ENCODE peak calls at places on chromosomes 3 and 15, in six cellular contexts. One of them, this sample, is unnamed.

GRCh38 chr3:194998948-194999347 is 272.0 kb downstream of the XXYLT1 start:
- DNase-seq in T-helper 2 cell: no peak
- DNase-seq in thyroid gland: no peak
- DNase-seq in activated T-helper 9 cell treated with anti-CD3 and anti-CD28 coated beads, Interleukin-2, amount 50 U/mL, for 16 hours: no peak
- DNase-seq in pancreas: peak
- DNase-seq in activated T-helper 1 cell treated with anti-CD3 and anti-CD28 coated beads, Interleukin-2, amount 50 U/mL, for 16 hours: no peak
- DNase-seq in this sample: no peak

GRCh38 chr3:99505646-99506269 is 132.6 kb upstream of the COL8A1 start:
- DNase-seq in activated T-helper 9 cell treated with anti-CD3 and anti-CD28 coated beads, Interleukin-2, amount 50 U/mL, for 16 hours: no peak
- DNase-seq in T-helper 2 cell: no peak
- DNase-seq in thyroid gland: peak
- DNase-seq in activated T-helper 1 cell treated with anti-CD3 and anti-CD28 coated beads, Interleukin-2, amount 50 U/mL, for 16 hours: no peak
- DNase-seq in pancreas: no peak
- DNase-seq in this sample: peak

GRCh38 chr15:69608661-69609060 is 156.0 kb downstream of the RPLP1 start:
- DNase-seq in pancreas: no peak
- DNase-seq in activated T-helper 1 cell treated with anti-CD3 and anti-CD28 coated beads, Interleukin-2, amount 50 U/mL, for 16 hours: no peak
- DNase-seq in T-helper 2 cell: no peak
- DNase-seq in activated T-helper 9 cell treated with anti-CD3 and anti-CD28 coated beads, Interleukin-2, amount 50 U/mL, for 16 hours: no peak
- DNase-seq in thyroid gland: no peak
- DNase-seq in this sample: no peak

GRCh38 chr3:52319921-52320595 is 3.9 kb downstream of the DNAH1 start:
- DNase-seq in thyroid gland: no peak
- DNase-seq in T-helper 2 cell: no peak
- DNase-seq in activated T-helper 9 cell treated with anti-CD3 and anti-CD28 coated beads, Interleukin-2, amount 50 U/mL, for 16 hours: no peak
- DNase-seq in pancreas: no peak
- DNase-seq in activated T-helper 1 cell treated with anti-CD3 and anti-CD28 coated beads, Interleukin-2, amount 50 U/mL, for 16 hours: no peak
- DNase-seq in this sample: no peak

GRCh38 chr15:86591994-86592746 is 512.5 kb downstream of the AGBL1 start:
- DNase-seq in pancreas: no peak
- DNase-seq in activated T-helper 9 cell treated with anti-CD3 and anti-CD28 coated beads, Interleukin-2, amount 50 U/mL, for 16 hours: no peak
- DNase-seq in T-helper 2 cell: no peak
- DNase-seq in activated T-helper 1 cell treated with anti-CD3 and anti-CD28 coated beads, Interleukin-2, amount 50 U/mL, for 16 hours: no peak
- DNase-seq in thyroid gland: peak
- DNase-seq in this sample: peak

GRCh38 chr3:67605377-67605776 is 49.0 kb downstream of the SUCLG2 start:
- DNase-seq in T-helper 2 cell: no peak
- DNase-seq in pancreas: no peak
- DNase-seq in activated T-helper 1 cell treated with anti-CD3 and anti-CD28 coated beads, Interleukin-2, amount 50 U/mL, for 16 hours: no peak
- DNase-seq in activated T-helper 9 cell treated with anti-CD3 and anti-CD28 coated beads, Interleukin-2, amount 50 U/mL, for 16 hours: no peak
- DNase-seq in thyroid gland: no peak
- DNase-seq in this sample: no peak

GRCh38 chr15:42919794-42920280 is 741 bp downstream of the TTBK2 start:
- DNase-seq in T-helper 2 cell: no peak
- DNase-seq in activated T-helper 1 cell treated with anti-CD3 and anti-CD28 coated beads, Interleukin-2, amount 50 U/mL, for 16 hours: no peak
- DNase-seq in activated T-helper 9 cell treated with anti-CD3 and anti-CD28 coated beads, Interleukin-2, amount 50 U/mL, for 16 hours: peak
- DNase-seq in pancreas: no peak
- DNase-seq in thyroid gland: no peak
- DNase-seq in this sample: no peak

GRCh38 chr3:1326546-1326945 is 233.7 kb downstream of the CNTN6 start:
- DNase-seq in thyroid gland: no peak
- DNase-seq in T-helper 2 cell: no peak
- DNase-seq in pancreas: no peak
- DNase-seq in activated T-helper 1 cell treated with anti-CD3 and anti-CD28 coated beads, Interleukin-2, amount 50 U/mL, for 16 hours: no peak
- DNase-seq in activated T-helper 9 cell treated with anti-CD3 and anti-CD28 coated beads, Interleukin-2, amount 50 U/mL, for 16 hours: no peak
- DNase-seq in this sample: no peak

GRCh38 chr3:46353639-46354410 is at the start of gene CCR2:
- DNase-seq in thyroid gland: no peak
- DNase-seq in activated T-helper 1 cell treated with anti-CD3 and anti-CD28 coated beads, Interleukin-2, amount 50 U/mL, for 16 hours: no peak
- DNase-seq in pancreas: no peak
- DNase-seq in activated T-helper 9 cell treated with anti-CD3 and anti-CD28 coated beads, Interleukin-2, amount 50 U/mL, for 16 hours: no peak
- DNase-seq in T-helper 2 cell: no peak
- DNase-seq in this sample: no peak

GRCh38 chr3:37907906-37908305 is 46.2 kb downstream of the CTDSPL start:
- DNase-seq in pancreas: no peak
- DNase-seq in thyroid gland: no peak
- DNase-seq in T-helper 2 cell: no peak
- DNase-seq in activated T-helper 9 cell treated with anti-CD3 and anti-CD28 coated beads, Interleukin-2, amount 50 U/mL, for 16 hours: no peak
- DNase-seq in activated T-helper 1 cell treated with anti-CD3 and anti-CD28 coated beads, Interleukin-2, amount 50 U/mL, for 16 hours: no peak
- DNase-seq in this sample: no peak

GRCh38 chr3:167913218-167913902 is 177.8 kb downstream of the SERPINI1 start:
- DNase-seq in thyroid gland: no peak
- DNase-seq in pancreas: no peak
- DNase-seq in activated T-helper 1 cell treated with anti-CD3 and anti-CD28 coated beads, Interleukin-2, amount 50 U/mL, for 16 hours: no peak
- DNase-seq in T-helper 2 cell: no peak
- DNase-seq in activated T-helper 9 cell treated with anti-CD3 and anti-CD28 coated beads, Interleukin-2, amount 50 U/mL, for 16 hours: no peak
- DNase-seq in this sample: no peak

GRCh38 chr3:44865272-44866005 is 3.7 kb downstream of the TMEM42 start:
- DNase-seq in thyroid gland: no peak
- DNase-seq in T-helper 2 cell: no peak
- DNase-seq in activated T-helper 9 cell treated with anti-CD3 and anti-CD28 coated beads, Interleukin-2, amount 50 U/mL, for 16 hours: no peak
- DNase-seq in activated T-helper 1 cell treated with anti-CD3 and anti-CD28 coated beads, Interleukin-2, amount 50 U/mL, for 16 hours: no peak
- DNase-seq in pancreas: no peak
- DNase-seq in this sample: no peak

GRCh38 chr3:48656061-48656840 is 6.4 kb downstream of the CELSR3 start:
- DNase-seq in T-helper 2 cell: peak
- DNase-seq in thyroid gland: peak
- DNase-seq in activated T-helper 9 cell treated with anti-CD3 and anti-CD28 coated beads, Interleukin-2, amount 50 U/mL, for 16 hours: peak
- DNase-seq in pancreas: peak
- DNase-seq in activated T-helper 1 cell treated with anti-CD3 and anti-CD28 coated beads, Interleukin-2, amount 50 U/mL, for 16 hours: peak
- DNase-seq in this sample: peak

GRCh38 chr3:121624147-121624852 is 31.1 kb downstream of the FBXO40 start:
- DNase-seq in pancreas: no peak
- DNase-seq in thyroid gland: no peak
- DNase-seq in T-helper 2 cell: no peak
- DNase-seq in activated T-helper 1 cell treated with anti-CD3 and anti-CD28 coated beads, Interleukin-2, amount 50 U/mL, for 16 hours: no peak
- DNase-seq in activated T-helper 9 cell treated with anti-CD3 and anti-CD28 coated beads, Interleukin-2, amount 50 U/mL, for 16 hours: no peak
- DNase-seq in this sample: no peak

GRCh38 chr15:89781055-89781454 is 4.9 kb downstream of the MESP2 start:
- DNase-seq in activated T-helper 9 cell treated with anti-CD3 and anti-CD28 coated beads, Interleukin-2, amount 50 U/mL, for 16 hours: no peak
- DNase-seq in pancreas: no peak
- DNase-seq in T-helper 2 cell: no peak
- DNase-seq in activated T-helper 1 cell treated with anti-CD3 and anti-CD28 coated beads, Interleukin-2, amount 50 U/mL, for 16 hours: no peak
- DNase-seq in thyroid gland: no peak
- DNase-seq in this sample: no peak

GRCh38 chr15:90870354-90871096 is 2.1 kb downstream of the FURIN start:
- DNase-seq in activated T-helper 1 cell treated with anti-CD3 and anti-CD28 coated beads, Interleukin-2, amount 50 U/mL, for 16 hours: no peak
- DNase-seq in pancreas: no peak
- DNase-seq in activated T-helper 9 cell treated with anti-CD3 and anti-CD28 coated beads, Interleukin-2, amount 50 U/mL, for 16 hours: no peak
- DNase-seq in T-helper 2 cell: no peak
- DNase-seq in thyroid gland: peak
- DNase-seq in this sample: no peak

GRCh38 chr3:157856078-157856939 is 249.9 kb downstream of the SHOX2 start:
- DNase-seq in thyroid gland: no peak
- DNase-seq in activated T-helper 1 cell treated with anti-CD3 and anti-CD28 coated beads, Interleukin-2, amount 50 U/mL, for 16 hours: no peak
- DNase-seq in T-helper 2 cell: no peak
- DNase-seq in activated T-helper 9 cell treated with anti-CD3 and anti-CD28 coated beads, Interleukin-2, amount 50 U/mL, for 16 hours: no peak
- DNase-seq in pancreas: no peak
- DNase-seq in this sample: no peak

GRCh38 chr15:74723754-74724334 is 1.5 kb downstream of the CYP1A1 start:
- DNase-seq in thyroid gland: no peak
- DNase-seq in activated T-helper 1 cell treated with anti-CD3 and anti-CD28 coated beads, Interleukin-2, amount 50 U/mL, for 16 hours: no peak
- DNase-seq in pancreas: no peak
- DNase-seq in T-helper 2 cell: no peak
- DNase-seq in activated T-helper 9 cell treated with anti-CD3 and anti-CD28 coated beads, Interleukin-2, amount 50 U/mL, for 16 hours: no peak
- DNase-seq in this sample: no peak

GRCh38 chr15:76866008-76866407 is 39.1 kb downstream of the SCAPER start:
- DNase-seq in thyroid gland: no peak
- DNase-seq in T-helper 2 cell: no peak
- DNase-seq in activated T-helper 1 cell treated with anti-CD3 and anti-CD28 coated beads, Interleukin-2, amount 50 U/mL, for 16 hours: no peak
- DNase-seq in activated T-helper 9 cell treated with anti-CD3 and anti-CD28 coated beads, Interleukin-2, amount 50 U/mL, for 16 hours: no peak
- DNase-seq in pancreas: no peak
- DNase-seq in this sample: no peak

GRCh38 chr3:176914764-176915163 is 282.5 kb downstream of the TBL1XR1 start:
- DNase-seq in activated T-helper 9 cell treated with anti-CD3 and anti-CD28 coated beads, Interleukin-2, amount 50 U/mL, for 16 hours: no peak
- DNase-seq in thyroid gland: no peak
- DNase-seq in T-helper 2 cell: no peak
- DNase-seq in pancreas: no peak
- DNase-seq in activated T-helper 1 cell treated with anti-CD3 and anti-CD28 coated beads, Interleukin-2, amount 50 U/mL, for 16 hours: no peak
- DNase-seq in this sample: no peak

GRCh38 chr3:197219627-197220026 is 78.8 kb downstream of the DLG1 start:
- DNase-seq in thyroid gland: no peak
- DNase-seq in pancreas: no peak
- DNase-seq in activated T-helper 9 cell treated with anti-CD3 and anti-CD28 coated beads, Interleukin-2, amount 50 U/mL, for 16 hours: no peak
- DNase-seq in T-helper 2 cell: no peak
- DNase-seq in activated T-helper 1 cell treated with anti-CD3 and anti-CD28 coated beads, Interleukin-2, amount 50 U/mL, for 16 hours: no peak
- DNase-seq in this sample: no peak

GRCh38 chr15:66876423-66876730 is 174.3 kb downstream of the SMAD6 start:
- DNase-seq in activated T-helper 1 cell treated with anti-CD3 and anti-CD28 coated beads, Interleukin-2, amount 50 U/mL, for 16 hours: no peak
- DNase-seq in T-helper 2 cell: no peak
- DNase-seq in activated T-helper 9 cell treated with anti-CD3 and anti-CD28 coated beads, Interleukin-2, amount 50 U/mL, for 16 hours: no peak
- DNase-seq in thyroid gland: no peak
- DNase-seq in pancreas: no peak
- DNase-seq in this sample: no peak

GRCh38 chr3:172600644-172601065 is 77.4 kb upstream of the TNFSF10 start:
- DNase-seq in thyroid gland: no peak
- DNase-seq in activated T-helper 9 cell treated with anti-CD3 and anti-CD28 coated beads, Interleukin-2, amount 50 U/mL, for 16 hours: no peak
- DNase-seq in activated T-helper 1 cell treated with anti-CD3 and anti-CD28 coated beads, Interleukin-2, amount 50 U/mL, for 16 hours: no peak
- DNase-seq in pancreas: no peak
- DNase-seq in T-helper 2 cell: no peak
- DNase-seq in this sample: no peak

GRCh38 chr3:16050641-16051467 is 123.6 kb upstream of the GALNT15 start:
- DNase-seq in thyroid gland: peak
- DNase-seq in activated T-helper 1 cell treated with anti-CD3 and anti-CD28 coated beads, Interleukin-2, amount 50 U/mL, for 16 hours: no peak
- DNase-seq in activated T-helper 9 cell treated with anti-CD3 and anti-CD28 coated beads, Interleukin-2, amount 50 U/mL, for 16 hours: no peak
- DNase-seq in T-helper 2 cell: no peak
- DNase-seq in pancreas: no peak
- DNase-seq in this sample: peak

GRCh38 chr3:34533468-34533867 is 735.0 kb downstream of the PDCD6IP start:
- DNase-seq in pancreas: no peak
- DNase-seq in activated T-helper 9 cell treated with anti-CD3 and anti-CD28 coated beads, Interleukin-2, amount 50 U/mL, for 16 hours: no peak
- DNase-seq in activated T-helper 1 cell treated with anti-CD3 and anti-CD28 coated beads, Interleukin-2, amount 50 U/mL, for 16 hours: no peak
- DNase-seq in T-helper 2 cell: no peak
- DNase-seq in thyroid gland: no peak
- DNase-seq in this sample: no peak

GRCh38 chr15:67819636-67820035 is 5.7 kb upstream of the SKOR1 start:
- DNase-seq in activated T-helper 9 cell treated with anti-CD3 and anti-CD28 coated beads, Interleukin-2, amount 50 U/mL, for 16 hours: no peak
- DNase-seq in T-helper 2 cell: no peak
- DNase-seq in pancreas: no peak
- DNase-seq in activated T-helper 1 cell treated with anti-CD3 and anti-CD28 coated beads, Interleukin-2, amount 50 U/mL, for 16 hours: no peak
- DNase-seq in thyroid gland: no peak
- DNase-seq in this sample: peak

GRCh38 chr3:109356442-109357155 is 19.3 kb upstream of the DPPA4 start:
- DNase-seq in activated T-helper 9 cell treated with anti-CD3 and anti-CD28 coated beads, Interleukin-2, amount 50 U/mL, for 16 hours: no peak
- DNase-seq in activated T-helper 1 cell treated with anti-CD3 and anti-CD28 coated beads, Interleukin-2, amount 50 U/mL, for 16 hours: no peak
- DNase-seq in T-helper 2 cell: no peak
- DNase-seq in thyroid gland: no peak
- DNase-seq in pancreas: no peak
- DNase-seq in this sample: no peak

GRCh38 chr3:48919215-48920138 is 835 bp downstream of the ARIH2 start:
- DNase-seq in activated T-helper 9 cell treated with anti-CD3 and anti-CD28 coated beads, Interleukin-2, amount 50 U/mL, for 16 hours: peak
- DNase-seq in activated T-helper 1 cell treated with anti-CD3 and anti-CD28 coated beads, Interleukin-2, amount 50 U/mL, for 16 hours: peak
- DNase-seq in pancreas: no peak
- DNase-seq in thyroid gland: no peak
- DNase-seq in T-helper 2 cell: peak
- DNase-seq in this sample: no peak

GRCh38 chr3:32630266-32630665 is 54.7 kb upstream of the CNOT10 start:
- DNase-seq in activated T-helper 1 cell treated with anti-CD3 and anti-CD28 coated beads, Interleukin-2, amount 50 U/mL, for 16 hours: no peak
- DNase-seq in activated T-helper 9 cell treated with anti-CD3 and anti-CD28 coated beads, Interleukin-2, amount 50 U/mL, for 16 hours: no peak
- DNase-seq in T-helper 2 cell: no peak
- DNase-seq in thyroid gland: no peak
- DNase-seq in pancreas: no peak
- DNase-seq in this sample: no peak

GRCh38 chr15:61049934-61050333 is 179.2 kb downstream of the RORA start:
- DNase-seq in activated T-helper 1 cell treated with anti-CD3 and anti-CD28 coated beads, Interleukin-2, amount 50 U/mL, for 16 hours: no peak
- DNase-seq in pancreas: no peak
- DNase-seq in T-helper 2 cell: no peak
- DNase-seq in activated T-helper 9 cell treated with anti-CD3 and anti-CD28 coated beads, Interleukin-2, amount 50 U/mL, for 16 hours: no peak
- DNase-seq in thyroid gland: no peak
- DNase-seq in this sample: no peak

GRCh38 chr15:57333487-57333886 is 42.8 kb upstream of the CGNL1 start:
- DNase-seq in T-helper 2 cell: no peak
- DNase-seq in pancreas: no peak
- DNase-seq in activated T-helper 1 cell treated with anti-CD3 and anti-CD28 coated beads, Interleukin-2, amount 50 U/mL, for 16 hours: no peak
- DNase-seq in thyroid gland: no peak
- DNase-seq in activated T-helper 9 cell treated with anti-CD3 and anti-CD28 coated beads, Interleukin-2, amount 50 U/mL, for 16 hours: no peak
- DNase-seq in this sample: no peak